ENCODE peak calls at places on chromosomes 7 and 10, in six cellular contexts. G is HFFc6, D is G401, O is KBM-7, Y is heart left ventricle, C is T-helper 2 cell. F is an unnamed sample.

GRCh38 chr7:81094952-81095351 is 176.1 kb upstream of the SEMA3C start:
- DNase-seq in G (no peak), D (no peak), O (no peak), Y (no peak), C (no peak), F (no peak)

GRCh38 chr7:77655836-77656455 is 40.3 kb upstream of the RSBN1L start:
- DNase-seq in G (no peak), D (no peak), O (no peak), Y (no peak), C (no peak), F (no peak)

GRCh38 chr7:28069788-28070187 is 110.8 kb downstream of the JAZF1 start:
- DNase-seq in G (peak; percentile 58), D (peak; percentile 57), O (no peak), Y (peak; percentile 39), C (no peak), F (peak; percentile 61)

GRCh38 chr10:3822541-3822940 is 37.5 kb upstream of the KLF6 start:
- DNase-seq in G (no peak), D (no peak), O (no peak), Y (no peak), C (no peak), F (no peak)

GRCh38 chr10:95374597-95375209 is 83.9 kb upstream of the PDLIM1 start:
- DNase-seq in G (peak; percentile 61), D (peak; percentile 93), O (peak; percentile 89), Y (peak; percentile 84), C (no peak), F (peak; percentile 72)

GRCh38 chr10:128069351-128070051 is 56.7 kb downstream of the MKI67 start:
- DNase-seq in G (peak; percentile 50), D (peak; percentile 83), O (peak; percentile 71), Y (peak; percentile 85), C (peak; percentile 61), F (peak; percentile 75)

GRCh38 chr10:128837478-128837877 is 629.6 kb upstream of the MGMT start:
- DNase-seq in G (no peak), D (no peak), O (no peak), Y (no peak), C (no peak), F (no peak)

GRCh38 chr10:31000867-31001266 is 30.8 kb downstream of the ZNF438 start:
- DNase-seq in G (no peak), D (no peak), O (no peak), Y (no peak), C (no peak), F (no peak)

GRCh38 chr7:156156734-156157408 is 344.6 kb upstream of the SHH start:
- DNase-seq in G (no peak), D (peak; percentile 7), O (peak; percentile 7), Y (no peak), C (no peak), F (no peak)

GRCh38 chr7:74023037-74023436 is 4.9 kb upstream of the ELN start:
- DNase-seq in G (peak; percentile 79), D (no peak), O (peak; percentile 23), Y (no peak), C (no peak), F (peak; percentile 88)

GRCh38 chr7:111333010-111333409 is 229.3 kb downstream of the IMMP2L start:
- DNase-seq in G (no peak), D (no peak), O (no peak), Y (no peak), C (no peak), F (no peak)

GRCh38 chr7:71419546-71420337 is 287.8 kb downstream of the GALNT17 start:
- DNase-seq in G (no peak), D (peak; percentile 89), O (no peak), Y (no peak), C (no peak), F (no peak)

GRCh38 chr10:6201511-6201975 is 1.2 kb upstream of the PFKFB3 start:
- DNase-seq in G (peak; percentile 45), D (peak; percentile 60), O (peak; percentile 67), Y (peak; percentile 75), C (peak; percentile 74), F (peak; percentile 70)

GRCh38 chr10:29496341-29497162 is 138.2 kb downstream of the SVIL start:
- DNase-seq in G (peak; percentile 65), D (peak; percentile 37), O (peak; percentile 53), Y (peak; percentile 63), C (no peak), F (peak; percentile 79)

GRCh38 chr10:80444646-80445319 is 9.3 kb upstream of the TSPAN14 start:
- DNase-seq in G (peak; percentile 59), D (peak; percentile 34), O (peak; percentile 89), Y (peak; percentile 66), C (peak; percentile 65), F (peak; percentile 84)

GRCh38 chr10:60703266-60704041 is 74.8 kb upstream of the CDK1 start:
- DNase-seq in G (no peak), D (no peak), O (no peak), Y (no peak), C (no peak), F (no peak)

GRCh38 chr7:128380807-128381130 is 19.3 kb upstream of the PRRT4 start:
- DNase-seq in G (no peak), D (no peak), O (no peak), Y (no peak), C (no peak), F (no peak)

GRCh38 chr7:77825140-77825539 is 26.6 kb downstream of the PHTF2 start:
- DNase-seq in G (no peak), D (no peak), O (peak; percentile 56), Y (no peak), C (no peak), F (no peak)

GRCh38 chr10:128062837-128063563 is 63.2 kb downstream of the MKI67 start:
- DNase-seq in G (no peak), D (no peak), O (peak; percentile 91), Y (peak; percentile 51), C (peak; percentile 79), F (no peak)

GRCh38 chr10:110684800-110685446 is 40.8 kb downstream of the RBM20 start:
- DNase-seq in G (no peak), D (no peak), O (no peak), Y (peak; percentile 56), C (no peak), F (peak; percentile 42)

GRCh38 chr7:8042796-8043535 is 74.4 kb downstream of the GLCCI1 start:
- DNase-seq in G (no peak), D (no peak), O (no peak), Y (no peak), C (no peak), F (no peak)

GRCh38 chr10:63798599-63799498 is 277.6 kb downstream of the REEP3 start:
- DNase-seq in G (peak; percentile 61), D (no peak), O (peak; percentile 12), Y (peak; percentile 73), C (no peak), F (peak; percentile 69)

GRCh38 chr7:98496618-98497017 is 95.7 kb upstream of the BAIAP2L1 start:
- DNase-seq in G (no peak), D (no peak), O (no peak), Y (no peak), C (no peak), F (no peak)

F was measured in AG08396.